ENCODE peak calls at places on chromosomes 4 and X, in nine cellular contexts. N is glutamatergic neuron, I is mammary epithelial cell, A is GM10248, C is HFFc6, E is AG09319, Q is neural crest cell, X is fibroblast of lung, F is AG04450. S is an unnamed sample.

GRCh38 chr4:115165503-115165902 is 52.1 kb upstream of the NDST4 start:
- DNase-seq in N (no peak), I (peak), A (no peak), C (no peak), E (no peak), Q (no peak), X (peak), F (no peak), S (no peak)

GRCh38 chr4:88002786-88003185 is 4.6 kb upstream of the PKD2 start:
- DNase-seq in N (no peak), I (peak), A (no peak), C (peak), E (no peak), Q (no peak), X (peak), F (no peak), S (no peak)

GRCh38 chr4:2298548-2298991 is 36.7 kb upstream of the MXD4 start:
- DNase-seq in N (no peak), I (no peak), A (no peak), C (no peak), E (no peak), Q (no peak), X (no peak), F (no peak), S (no peak)

GRCh38 chrX:142663330-142664095 is 362.2 kb upstream of the SPANXN4 start:
- DNase-seq in N (no peak), I (no peak), A (no peak), C (no peak), E (no peak), Q (no peak), X (no peak), F (no peak), S (no peak)

GRCh38 chrX:43551590-43551989 is 104.5 kb upstream of the MAOA start:
- DNase-seq in N (no peak), I (no peak), A (no peak), C (no peak), E (no peak), Q (no peak), X (no peak), F (no peak), S (no peak)

GRCh38 chr4:147678121-147678520 is 5.8 kb downstream of the PRMT9 start:
- DNase-seq in N (no peak), I (no peak), A (no peak), C (peak), E (no peak), Q (no peak), X (peak), F (no peak), S (no peak)

GRCh38 chrX:46279214-46279924 is 265.9 kb downstream of the ZNF674 start:
- DNase-seq in N (no peak), I (peak), A (no peak), C (no peak), E (no peak), Q (no peak), X (peak), F (no peak), S (no peak)

GRCh38 chrX:65644621-65645287 is 22.7 kb upstream of the MSN start:
- DNase-seq in N (no peak), I (peak), A (no peak), C (peak), E (peak), Q (no peak), X (peak), F (peak), S (no peak)

GRCh38 chr4:84324303-84324702 is 174.8 kb downstream of the NKX6-1 start:
- DNase-seq in N (no peak), I (no peak), A (no peak), C (no peak), E (no peak), Q (no peak), X (no peak), F (no peak), S (no peak)

GRCh38 chr4:168584321-168584771 is 87.5 kb downstream of the PALLD start:
- DNase-seq in N (no peak), I (peak), A (no peak), C (peak), E (peak), Q (no peak), X (peak), F (no peak), S (no peak)

GRCh38 chr4:107500551-107500950 is 219.5 kb downstream of the PAPSS1 start:
- DNase-seq in N (no peak), I (no peak), A (no peak), C (no peak), E (no peak), Q (no peak), X (no peak), F (no peak), S (no peak)

DNA sequence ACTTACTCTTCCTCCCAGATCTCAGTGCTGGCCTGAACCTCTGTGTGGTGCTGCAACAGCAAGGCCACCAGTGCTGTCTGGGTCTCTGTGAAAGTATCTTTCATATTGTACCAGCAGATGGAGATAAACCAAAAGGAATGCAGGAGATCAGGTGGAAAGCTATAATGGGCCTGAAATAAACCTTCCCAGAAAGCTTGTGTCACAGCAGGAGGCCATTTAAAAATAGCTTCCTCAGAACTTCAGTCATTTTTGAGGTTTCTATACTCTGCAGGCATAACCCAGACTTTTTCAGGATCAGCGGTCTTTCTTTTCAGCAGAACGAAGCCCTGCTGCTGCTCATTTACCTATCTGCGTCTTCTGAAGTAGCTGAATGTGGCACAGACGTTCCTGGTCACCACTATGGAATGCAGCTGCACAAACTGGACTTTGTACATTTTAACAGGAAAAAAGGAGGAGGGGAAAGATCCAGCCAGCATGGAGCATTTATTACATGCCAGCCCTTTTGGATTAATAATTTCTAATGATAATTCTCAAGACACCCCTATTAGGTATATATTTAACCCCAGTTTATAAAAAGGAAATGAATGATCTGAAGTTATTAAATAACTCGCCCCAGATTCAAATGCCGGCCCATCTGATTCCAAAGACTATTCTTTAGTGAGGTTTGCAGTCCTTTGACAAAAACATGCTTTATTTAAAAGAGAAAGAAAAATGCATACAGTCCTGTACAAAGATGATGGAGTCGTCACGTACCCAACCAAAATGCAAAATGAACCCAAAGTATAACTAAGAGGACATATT is 119.7 kb downstream of the NFKB1 start:
- DNase-seq in N (no peak), I (peak), A (peak), C (peak), E (peak), Q (no peak), X (peak), F (peak), S (no peak)
- TF ChIP-seq CTCF in N (no peak), I (peak), A (peak), C (peak), E (peak), Q (peak), X (peak), F (peak), S (no peak)

GRCh38 chr4:37522996-37523395 is 163.2 kb downstream of the RELL1 start:
- DNase-seq in N (no peak), I (no peak), A (no peak), C (peak), E (no peak), Q (no peak), X (no peak), F (no peak), S (no peak)
- TF ChIP-seq CTCF in N (no peak), I (no peak), A (no peak), C (no peak), E (no peak), Q (no peak), X (no peak), F (no peak), S (no peak)

GRCh38 chrX:153884136-153885076 is 1.6 kb downstream of the L1CAM start:
- DNase-seq in N (no peak), I (peak), A (no peak), C (no peak), E (no peak), Q (no peak), X (no peak), F (no peak), S (no peak)
- TF ChIP-seq CTCF in N (no peak), I (peak), A (peak), C (no peak), E (no peak), Q (no peak), X (no peak), F (no peak), S (no peak)

GRCh38 chrX:47859686-47860085 is 23.0 kb downstream of the ZNF81 start:
- DNase-seq in N (no peak), I (no peak), A (no peak), C (no peak), E (no peak), Q (no peak), X (no peak), F (no peak), S (no peak)

GRCh38 chrX:47849776-47850175 is 13.1 kb downstream of the ZNF81 start:
- DNase-seq in N (no peak), I (no peak), A (no peak), C (no peak), E (no peak), Q (no peak), X (no peak), F (no peak), S (no peak)

DNA sequence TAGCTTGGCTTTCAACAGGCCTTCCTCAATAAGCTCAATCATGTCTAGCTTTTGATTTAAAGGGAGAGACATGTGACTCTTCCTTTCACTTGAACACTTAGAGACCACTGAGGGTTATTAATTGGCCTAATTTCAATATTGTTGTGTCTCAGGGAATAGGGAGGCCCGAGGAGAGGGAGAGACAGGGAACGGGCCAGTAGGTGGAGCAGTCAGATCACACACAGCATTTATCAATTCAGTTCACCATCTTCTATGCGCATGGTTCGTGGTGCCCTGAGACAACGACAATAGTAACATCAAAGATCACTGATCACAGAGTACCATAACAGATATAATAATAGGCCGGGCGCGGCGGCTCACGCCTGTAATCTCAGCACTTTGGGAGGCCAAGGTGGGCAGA is 17.8 kb downstream of the ZNF81 start:
- DNase-seq in N (peak), I (peak), A (no peak), C (no peak), E (no peak), Q (peak), X (no peak), F (no peak), S (no peak)
- TF ChIP-seq CTCF in N (no peak), I (peak), A (peak), C (peak), E (peak), Q (peak), X (peak), F (peak), S (no peak)

DNA sequence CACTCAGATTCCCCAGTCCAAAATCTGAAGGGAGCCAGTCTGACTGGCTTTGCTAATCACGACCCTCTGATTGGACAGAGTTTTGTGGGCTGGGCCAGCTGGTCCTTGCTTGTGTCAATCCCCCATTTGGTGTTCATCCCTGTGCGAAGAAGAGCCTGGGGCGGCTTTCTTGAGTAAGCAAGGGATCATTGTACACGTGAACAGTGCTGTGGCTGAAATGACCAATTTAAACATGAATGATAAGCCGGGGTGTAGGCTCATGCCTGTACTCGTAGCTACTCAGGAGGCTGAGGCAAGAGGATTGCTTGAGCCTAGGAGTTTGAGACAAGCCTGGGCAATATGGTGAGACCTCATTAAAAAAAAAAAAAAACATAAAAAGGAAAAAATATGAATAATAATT is 379.1 kb downstream of the RAPGEF2 start:
- DNase-seq in N (no peak), I (peak), A (no peak), C (no peak), E (no peak), Q (no peak), X (no peak), F (no peak), S (no peak)
- TF ChIP-seq CTCF in N (no peak), I (no peak), A (no peak), C (no peak), E (no peak), Q (no peak), X (no peak), F (no peak), S (no peak)

GRCh38 chrX:153457136-153457825 is 11.4 kb upstream of the TREX2 start:
- DNase-seq in N (peak), I (no peak), A (no peak), C (no peak), E (no peak), Q (no peak), X (no peak), F (no peak), S (no peak)

GRCh38 chrX:153460826-153461225 is 9.6 kb downstream of the HAUS7 start:
- DNase-seq in N (peak), I (no peak), A (peak), C (no peak), E (no peak), Q (peak), X (peak), F (no peak), S (no peak)

GRCh38 chrX:153462291-153462690 is 8.1 kb downstream of the HAUS7 start:
- DNase-seq in N (no peak), I (no peak), A (no peak), C (no peak), E (no peak), Q (no peak), X (no peak), F (no peak), S (no peak)

GRCh38 chrX:153457827-153458466 is 12.1 kb upstream of the TREX2 start:
- DNase-seq in N (no peak), I (no peak), A (no peak), C (no peak), E (no peak), Q (no peak), X (no peak), F (no peak), S (no peak)

DNA sequence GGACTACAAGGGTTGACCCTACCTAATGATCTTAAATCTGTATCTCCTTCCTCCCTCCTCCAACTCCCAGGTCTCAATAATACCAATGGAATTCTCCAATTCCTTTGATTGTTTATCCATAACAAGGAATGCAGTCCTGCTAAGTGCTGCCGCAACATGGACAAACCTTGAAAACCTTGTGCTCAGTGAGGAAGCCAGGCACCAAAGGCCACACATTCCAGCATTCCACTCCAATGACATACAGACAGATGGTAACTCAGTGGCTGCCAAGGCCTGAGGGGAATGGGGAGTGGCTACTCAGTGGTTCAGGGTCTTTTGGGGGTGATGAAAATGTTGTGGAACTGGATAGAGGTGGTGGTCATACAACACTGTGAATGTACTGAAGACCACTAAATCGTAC is 10.4 kb downstream of the HAUS7 start:
- DNase-seq in N (no peak), I (peak), A (no peak), C (peak), E (no peak), Q (no peak), X (peak), F (peak), S (no peak)
- TF ChIP-seq CTCF in N (no peak), I (peak), A (no peak), C (no peak), E (no peak), Q (no peak), X (no peak), F (no peak), S (no peak)

DNA sequence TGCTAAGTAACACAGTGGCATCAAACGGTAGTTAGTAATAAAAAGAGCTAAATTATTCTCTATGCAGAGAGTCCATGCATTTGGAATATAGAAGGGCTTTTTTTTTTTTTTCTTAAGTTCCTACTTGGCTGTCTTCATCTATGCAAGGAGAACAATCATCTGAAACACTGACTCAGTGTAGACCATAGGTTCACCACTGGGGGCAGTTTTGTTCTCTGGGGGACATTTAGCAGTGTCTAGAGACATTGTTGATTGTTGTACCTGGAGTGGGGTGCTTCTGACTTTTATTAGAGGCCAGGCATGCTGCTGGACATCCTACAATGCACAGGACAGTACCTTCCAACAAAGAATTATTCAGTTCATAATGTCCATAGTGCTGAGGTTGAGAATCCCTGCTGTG is 41.2 kb downstream of the TMA16 start:
- DNase-seq in N (no peak), I (no peak), A (no peak), C (no peak), E (no peak), Q (no peak), X (no peak), F (no peak), S (no peak)
- TF ChIP-seq CTCF in N (no peak), I (no peak), A (no peak), C (peak), E (no peak), Q (no peak), X (no peak), F (peak), S (no peak)

GRCh38 chr4:13541720-13542576 is 2.4 kb downstream of the NKX3-2 start:
- DNase-seq in N (peak), I (no peak), A (peak), C (no peak), E (no peak), Q (no peak), X (no peak), F (no peak), S (peak)
- TF ChIP-seq CTCF in N (peak), I (peak), A (peak), C (peak), E (no peak), Q (peak), X (no peak), F (no peak), S (no peak)